ENCODE peak calls at places on chromosomes 13 and 19, in ten cellular contexts. One of them, this sample, is unnamed.

GRCh38 chr13:50452028-50452427 is 391.5 kb downstream of the DLEU7 start:
- ATAC-seq in heart right ventricle: no peak
- ATAC-seq in activated CD8-positive, alpha-beta memory T cell treated with anti-CD3 and anti-CD28 coated beads, Interleukin-2, amount 10 ng/mL, durations not matched to agents 7 days and 5 days: no peak
- ATAC-seq in esophagus mucosa: no peak
- ATAC-seq in left lung: no peak
- ATAC-seq in T-helper 17 cell: no peak
- ATAC-seq in stimulated activated naive B cell treated with anti-CD40 and anti-IgM and Interleukin-4, amounts not matched to agents 10 μg/mL and 1 μg/mL and 100 μg/mL, for 72 hours: no peak
- ATAC-seq in T-cell: no peak
- ATAC-seq in psoas muscle: no peak
- ATAC-seq in stimulated activated naive CD8-positive, alpha-beta T cell treated with anti-CD3 and anti-CD28 coated beads, Interleukin-15, Interleukin-2, amounts not matched to agents 100 U/mL and 50 U/mL, for 24 hours: no peak
- ATAC-seq in this sample: no peak

GRCh38 chr13:73169971-73170370 is 111.2 kb downstream of the KLF5 start:
- ATAC-seq in heart right ventricle: no peak
- ATAC-seq in activated CD8-positive, alpha-beta memory T cell treated with anti-CD3 and anti-CD28 coated beads, Interleukin-2, amount 10 ng/mL, durations not matched to agents 7 days and 5 days: no peak
- ATAC-seq in esophagus mucosa: no peak
- ATAC-seq in left lung: no peak
- ATAC-seq in T-helper 17 cell: no peak
- ATAC-seq in stimulated activated naive B cell treated with anti-CD40 and anti-IgM and Interleukin-4, amounts not matched to agents 10 μg/mL and 1 μg/mL and 100 μg/mL, for 72 hours: peak
- ATAC-seq in T-cell: no peak
- ATAC-seq in psoas muscle: no peak
- ATAC-seq in stimulated activated naive CD8-positive, alpha-beta T cell treated with anti-CD3 and anti-CD28 coated beads, Interleukin-15, Interleukin-2, amounts not matched to agents 100 U/mL and 50 U/mL, for 24 hours: no peak
- ATAC-seq in this sample: no peak

GRCh38 chr19:1261512-1261862 is 7.6 kb upstream of the CIRBP start:
- ATAC-seq in heart right ventricle: no peak
- ATAC-seq in activated CD8-positive, alpha-beta memory T cell treated with anti-CD3 and anti-CD28 coated beads, Interleukin-2, amount 10 ng/mL, durations not matched to agents 7 days and 5 days: no peak
- ATAC-seq in esophagus mucosa: no peak
- ATAC-seq in left lung: no peak
- ATAC-seq in T-helper 17 cell: no peak
- ATAC-seq in stimulated activated naive B cell treated with anti-CD40 and anti-IgM and Interleukin-4, amounts not matched to agents 10 μg/mL and 1 μg/mL and 100 μg/mL, for 72 hours: no peak
- ATAC-seq in T-cell: no peak
- ATAC-seq in psoas muscle: no peak
- ATAC-seq in stimulated activated naive CD8-positive, alpha-beta T cell treated with anti-CD3 and anti-CD28 coated beads, Interleukin-15, Interleukin-2, amounts not matched to agents 100 U/mL and 50 U/mL, for 24 hours: no peak
- ATAC-seq in this sample: no peak

GRCh38 chr19:29086182-29086581 is 126.8 kb downstream of the UQCRFS1 start:
- ATAC-seq in heart right ventricle: no peak
- ATAC-seq in activated CD8-positive, alpha-beta memory T cell treated with anti-CD3 and anti-CD28 coated beads, Interleukin-2, amount 10 ng/mL, durations not matched to agents 7 days and 5 days: no peak
- ATAC-seq in esophagus mucosa: no peak
- ATAC-seq in left lung: no peak
- ATAC-seq in T-helper 17 cell: no peak
- ATAC-seq in stimulated activated naive B cell treated with anti-CD40 and anti-IgM and Interleukin-4, amounts not matched to agents 10 μg/mL and 1 μg/mL and 100 μg/mL, for 72 hours: no peak
- ATAC-seq in T-cell: no peak
- ATAC-seq in psoas muscle: no peak
- ATAC-seq in stimulated activated naive CD8-positive, alpha-beta T cell treated with anti-CD3 and anti-CD28 coated beads, Interleukin-15, Interleukin-2, amounts not matched to agents 100 U/mL and 50 U/mL, for 24 hours: no peak
- ATAC-seq in this sample: no peak

GRCh38 chr19:1123885-1124677 is 20.3 kb downstream of the GPX4 start:
- ATAC-seq in heart right ventricle: no peak
- ATAC-seq in activated CD8-positive, alpha-beta memory T cell treated with anti-CD3 and anti-CD28 coated beads, Interleukin-2, amount 10 ng/mL, durations not matched to agents 7 days and 5 days: no peak
- ATAC-seq in esophagus mucosa: no peak
- ATAC-seq in left lung: no peak
- ATAC-seq in T-helper 17 cell: no peak
- ATAC-seq in stimulated activated naive B cell treated with anti-CD40 and anti-IgM and Interleukin-4, amounts not matched to agents 10 μg/mL and 1 μg/mL and 100 μg/mL, for 72 hours: no peak
- ATAC-seq in T-cell: no peak
- ATAC-seq in psoas muscle: no peak
- ATAC-seq in stimulated activated naive CD8-positive, alpha-beta T cell treated with anti-CD3 and anti-CD28 coated beads, Interleukin-15, Interleukin-2, amounts not matched to agents 100 U/mL and 50 U/mL, for 24 hours: no peak
- ATAC-seq in this sample: no peak

GRCh38 chr19:43652546-43652874 is 12.9 kb upstream of the CADM4 start:
- ATAC-seq in heart right ventricle: no peak
- ATAC-seq in activated CD8-positive, alpha-beta memory T cell treated with anti-CD3 and anti-CD28 coated beads, Interleukin-2, amount 10 ng/mL, durations not matched to agents 7 days and 5 days: no peak
- ATAC-seq in esophagus mucosa: no peak
- ATAC-seq in left lung: no peak
- ATAC-seq in T-helper 17 cell: no peak
- ATAC-seq in stimulated activated naive B cell treated with anti-CD40 and anti-IgM and Interleukin-4, amounts not matched to agents 10 μg/mL and 1 μg/mL and 100 μg/mL, for 72 hours: no peak
- ATAC-seq in T-cell: no peak
- ATAC-seq in psoas muscle: no peak
- ATAC-seq in stimulated activated naive CD8-positive, alpha-beta T cell treated with anti-CD3 and anti-CD28 coated beads, Interleukin-15, Interleukin-2, amounts not matched to agents 100 U/mL and 50 U/mL, for 24 hours: no peak
- ATAC-seq in this sample: no peak

GRCh38 chr19:52923782-52924593 is 760 bp upstream of the ZNF888 start:
- ATAC-seq in heart right ventricle: peak
- ATAC-seq in activated CD8-positive, alpha-beta memory T cell treated with anti-CD3 and anti-CD28 coated beads, Interleukin-2, amount 10 ng/mL, durations not matched to agents 7 days and 5 days: no peak
- ATAC-seq in esophagus mucosa: peak
- ATAC-seq in left lung: peak
- ATAC-seq in T-helper 17 cell: no peak
- ATAC-seq in stimulated activated naive B cell treated with anti-CD40 and anti-IgM and Interleukin-4, amounts not matched to agents 10 μg/mL and 1 μg/mL and 100 μg/mL, for 72 hours: peak
- ATAC-seq in T-cell: no peak
- ATAC-seq in psoas muscle: no peak
- ATAC-seq in stimulated activated naive CD8-positive, alpha-beta T cell treated with anti-CD3 and anti-CD28 coated beads, Interleukin-15, Interleukin-2, amounts not matched to agents 100 U/mL and 50 U/mL, for 24 hours: no peak
- ATAC-seq in this sample: no peak

GRCh38 chr13:62305758-62306157 is 890.1 kb upstream of the PCDH20 start:
- ATAC-seq in heart right ventricle: no peak
- ATAC-seq in activated CD8-positive, alpha-beta memory T cell treated with anti-CD3 and anti-CD28 coated beads, Interleukin-2, amount 10 ng/mL, durations not matched to agents 7 days and 5 days: no peak
- ATAC-seq in esophagus mucosa: no peak
- ATAC-seq in left lung: no peak
- ATAC-seq in T-helper 17 cell: no peak
- ATAC-seq in stimulated activated naive B cell treated with anti-CD40 and anti-IgM and Interleukin-4, amounts not matched to agents 10 μg/mL and 1 μg/mL and 100 μg/mL, for 72 hours: peak
- ATAC-seq in T-cell: no peak
- ATAC-seq in psoas muscle: no peak
- ATAC-seq in stimulated activated naive CD8-positive, alpha-beta T cell treated with anti-CD3 and anti-CD28 coated beads, Interleukin-15, Interleukin-2, amounts not matched to agents 100 U/mL and 50 U/mL, for 24 hours: no peak
- ATAC-seq in this sample: no peak

GRCh38 chr19:41997121-41997850 is 3.3 kb upstream of the ATP1A3 start:
- ATAC-seq in heart right ventricle: peak
- ATAC-seq in activated CD8-positive, alpha-beta memory T cell treated with anti-CD3 and anti-CD28 coated beads, Interleukin-2, amount 10 ng/mL, durations not matched to agents 7 days and 5 days: peak
- ATAC-seq in esophagus mucosa: peak
- ATAC-seq in left lung: peak
- ATAC-seq in T-helper 17 cell: peak
- ATAC-seq in stimulated activated naive B cell treated with anti-CD40 and anti-IgM and Interleukin-4, amounts not matched to agents 10 μg/mL and 1 μg/mL and 100 μg/mL, for 72 hours: peak
- ATAC-seq in T-cell: no peak
- ATAC-seq in psoas muscle: peak
- ATAC-seq in stimulated activated naive CD8-positive, alpha-beta T cell treated with anti-CD3 and anti-CD28 coated beads, Interleukin-15, Interleukin-2, amounts not matched to agents 100 U/mL and 50 U/mL, for 24 hours: no peak
- ATAC-seq in this sample: peak